ENCODE peak calls at places on chromosomes 13 and 19, in eight cellular contexts. K, A, G, O, Z, M, S and P are unnamed samples.
A peak's percentile ranks its signal among the peaks of the same experiment; 100 is the strongest.

GRCh38 chr13:20118268-20119140 is 42.3 kb downstream of the GJA3 start:
- DNase-seq in K (no peak), A (no peak), G (peak; percentile 74), O (no peak), Z (no peak), M (peak; percentile 62), S (peak; percentile 80), P (peak; percentile 14)

GRCh38 chr19:48489608-48490216 is 20.5 kb downstream of the CYTH2 start:
- DNase-seq in K (peak; percentile 66), A (no peak), G (peak; percentile 83), O (peak; percentile 39), Z (no peak), M (peak; percentile 71), S (peak; percentile 78), P (peak; percentile 81)

GRCh38 chr19:5681446-5682292 is 842 bp downstream of the HSD11B1L start:
- DNase-seq in K (no peak), A (no peak), G (no peak), O (no peak), Z (no peak), M (no peak), S (no peak), P (no peak)

GRCh38 chr13:50989476-50989875 is 79.9 kb downstream of the RNASEH2B start:
- DNase-seq in K (no peak), A (no peak), G (no peak), O (no peak), Z (no peak), M (no peak), S (peak; percentile 25), P (no peak)

GRCh38 chr19:23439623-23440022 is 44.4 kb upstream of the ZNF91 start:
- DNase-seq in K (no peak), A (no peak), G (no peak), O (no peak), Z (no peak), M (no peak), S (peak; percentile 24), P (no peak)

GRCh38 chr13:20405691-20406090 is 120.0 kb downstream of the CRYL1 start:
- DNase-seq in K (no peak), A (no peak), G (peak; percentile 54), O (no peak), Z (no peak), M (no peak), S (no peak), P (no peak)

GRCh38 chr19:31145021-31145420 is 204.2 kb downstream of the TSHZ3 start:
- DNase-seq in K (no peak), A (no peak), G (no peak), O (no peak), Z (no peak), M (no peak), S (no peak), P (no peak)

GRCh38 chr13:82758056-82758455 is 1124.2 kb downstream of the SLITRK1 start:
- DNase-seq in K (no peak), A (no peak), G (no peak), O (peak; percentile 17), Z (no peak), M (no peak), S (peak; percentile 22), P (no peak)

GRCh38 chr19:51887522-51888498 is at the start of gene ZNF577:
- DNase-seq in K (peak; percentile 70), A (peak; percentile 83), G (peak; percentile 93), O (peak; percentile 93), Z (peak; percentile 86), M (peak; percentile 96), S (peak; percentile 95), P (peak; percentile 77)

GRCh38 chr13:52650731-52651130 is 1.9 kb upstream of the SUGT1 start:
- DNase-seq in K (no peak), A (no peak), G (no peak), O (no peak), Z (no peak), M (no peak), S (no peak), P (no peak)

GRCh38 chr19:3434630-3435553 is 45.4 kb downstream of the SMIM24 start:
- DNase-seq in K (peak; percentile 95), A (peak; percentile 85), G (peak; percentile 97), O (peak; percentile 93), Z (peak; percentile 97), M (peak; percentile 97), S (no peak), P (peak; percentile 90)

GRCh38 chr19:5536337-5536894 is 31.3 kb downstream of the TINCR start:
- DNase-seq in K (peak; percentile 41), A (peak; percentile 23), G (no peak), O (peak; percentile 33), Z (peak; percentile 63), M (peak; percentile 76), S (peak; percentile 80), P (peak; percentile 59)

GRCh38 chr13:45925151-45925550 is 73.6 kb upstream of the SIAH3 start:
- DNase-seq in K (no peak), A (no peak), G (no peak), O (no peak), Z (peak; percentile 38), M (no peak), S (no peak), P (no peak)

GRCh38 chr19:54576411-54576976 is 2.9 kb downstream of the LILRA2 start:
- DNase-seq in K (no peak), A (no peak), G (no peak), O (no peak), Z (no peak), M (no peak), S (no peak), P (no peak)

GRCh38 chr13:95784161-95784880 is 107.4 kb downstream of the DNAJC3 start:
- DNase-seq in K (no peak), A (peak; percentile 78), G (no peak), O (peak; percentile 91), Z (no peak), M (no peak), S (no peak), P (no peak)

GRCh38 chr13:38477676-38478075 is 128.0 kb downstream of the UFM1 start:
- DNase-seq in K (no peak), A (no peak), G (no peak), O (no peak), Z (no peak), M (no peak), S (no peak), P (no peak)

GRCh38 chr13:26682606-26683005 is 78.0 kb downstream of the GPR12 start:
- DNase-seq in K (no peak), A (no peak), G (no peak), O (no peak), Z (no peak), M (no peak), S (no peak), P (no peak)

DNA sequence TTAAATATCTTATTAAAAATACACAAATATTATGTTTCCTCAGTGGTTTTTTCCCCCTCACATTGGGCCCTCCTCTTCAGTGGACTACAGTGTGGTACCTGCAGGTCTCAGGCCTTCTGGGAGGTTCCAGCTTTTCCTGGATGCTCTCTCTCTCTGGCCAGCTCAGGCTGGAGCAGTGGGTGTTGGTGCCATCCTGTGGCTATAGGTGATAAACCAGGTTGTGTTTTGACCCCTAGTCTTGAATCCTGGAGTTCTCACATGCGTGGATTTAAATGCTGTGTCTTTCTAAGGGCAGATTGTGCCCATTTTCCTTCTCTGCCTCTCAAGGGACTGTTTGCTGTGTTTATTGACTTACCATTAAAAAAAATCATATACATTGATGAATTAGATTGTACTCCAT is 41.2 kb upstream of the ZNF527 start:
- DNase-seq in K (no peak), A (no peak), G (no peak), O (no peak), Z (no peak), M (no peak), S (peak; percentile 65), P (no peak)
- TF ChIP-seq CTCF in K (no peak), A (no peak), G (no peak), O (peak; percentile 7), Z (no peak), M (peak; percentile 7), S (peak; percentile 67), P (peak; percentile 50)

DNA sequence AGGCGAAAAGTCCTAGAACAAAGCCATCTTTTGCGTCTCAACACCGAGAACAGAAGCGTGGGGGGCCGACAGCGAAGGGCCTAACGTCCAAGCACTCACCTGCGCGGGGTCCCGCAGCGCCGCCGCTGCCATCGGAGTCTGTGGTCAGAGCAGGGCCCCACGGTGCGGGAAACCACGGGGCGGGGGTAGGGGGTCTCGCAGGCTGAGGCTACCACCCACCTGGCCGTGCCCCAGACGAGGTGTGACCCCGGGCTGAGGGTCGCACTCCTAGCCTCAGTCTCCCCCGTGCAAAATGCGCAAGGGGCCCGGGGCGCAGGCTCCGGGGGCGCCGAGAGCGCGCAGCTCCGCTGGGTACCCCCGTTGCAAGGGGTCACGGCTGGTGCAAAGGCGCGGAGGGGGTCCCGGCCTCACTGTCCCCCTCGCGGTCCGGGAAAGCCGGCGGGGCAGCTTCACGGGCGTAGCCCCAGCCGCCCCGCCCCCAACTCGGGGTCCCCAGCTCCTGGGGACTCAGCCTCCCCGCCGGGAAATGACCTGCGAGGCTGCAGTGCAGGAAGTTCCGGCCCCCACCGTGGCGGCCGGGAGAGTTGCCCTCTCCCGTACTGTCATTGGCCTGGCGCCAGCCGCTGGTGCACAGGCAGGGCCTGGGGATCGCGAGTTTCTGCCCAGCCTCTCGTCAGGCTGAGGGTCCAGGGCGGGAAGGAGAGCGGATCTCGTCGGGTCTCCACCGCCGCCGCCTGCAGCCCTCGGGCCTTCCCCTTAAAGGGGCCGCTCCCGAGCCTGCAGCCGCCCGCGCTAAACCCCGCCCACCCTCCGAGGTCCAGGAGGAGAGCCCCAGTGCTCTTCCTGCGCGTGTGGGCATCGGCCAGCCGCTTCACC is at the start of gene ZNF792:
- DNase-seq in K (peak; percentile 49), A (no peak), G (peak; percentile 78), O (peak; percentile 34), Z (peak; percentile 62), M (peak; percentile 64), S (peak; percentile 82), P (peak; percentile 57)
- TF ChIP-seq CTCF in K (no peak), A (no peak), G (no peak), O (no peak), Z (no peak), M (no peak), S (no peak), P (no peak)

GRCh38 chr13:44172411-44172810 is 201.2 kb upstream of the SERP2 start:
- DNase-seq in K (no peak), A (no peak), G (no peak), O (no peak), Z (no peak), M (no peak), S (no peak), P (no peak)
- TF ChIP-seq CTCF in K (no peak), A (no peak), G (no peak), O (no peak), Z (no peak), M (no peak), S (no peak), P (no peak)

GRCh38 chr19:42023943-42024260 is 29.9 kb upstream of the ATP1A3 start:
- DNase-seq in K (no peak), A (no peak), G (no peak), O (no peak), Z (no peak), M (no peak), S (no peak), P (no peak)

GRCh38 chr19:42032428-42032827 is 37.6 kb downstream of the GRIK5 start:
- DNase-seq in K (no peak), A (peak; percentile 70), G (no peak), O (no peak), Z (no peak), M (no peak), S (no peak), P (no peak)

GRCh38 chr19:42024622-42025111 is 30.6 kb upstream of the ATP1A3 start:
- DNase-seq in K (no peak), A (peak; percentile 6), G (no peak), O (peak; percentile 48), Z (no peak), M (peak; percentile 76), S (no peak), P (no peak)

GRCh38 chr19:42030605-42031004 is 36.6 kb upstream of the ATP1A3 start:
- DNase-seq in K (no peak), A (no peak), G (no peak), O (no peak), Z (no peak), M (no peak), S (no peak), P (no peak)

GRCh38 chr19:42028304-42029216 is 34.5 kb upstream of the ATP1A3 start:
- DNase-seq in K (no peak), A (no peak), G (no peak), O (no peak), Z (no peak), M (no peak), S (peak; percentile 67), P (no peak)
- TF ChIP-seq CTCF in K (peak; percentile 58), A (peak; percentile 37), G (peak; percentile 17), O (peak; percentile 34), Z (peak; percentile 38), M (peak; percentile 20), S (peak; percentile 81), P (peak; percentile 45)